ENCODE peak calls at places on chromosomes 4 and X, in seven cellular contexts. Z, O, N, J, F, T and P are unnamed samples.
A peak's percentile ranks its signal among the peaks of the same experiment; 100 is the strongest.

GRCh38 chrX:28668303-28668702 is 81.1 kb downstream of the IL1RAPL1 start:
- DNase-seq in Z (no peak), O (no peak), N (no peak), J (no peak), F (no peak), T (no peak), P (no peak)

GRCh38 chrX:137428777-137429564 is 137.0 kb upstream of the ZIC3 start:
- DNase-seq in Z (no peak), O (no peak), N (no peak), J (no peak), F (peak; percentile 69), T (no peak), P (no peak)

GRCh38 chr4:15653864-15654391 is 1.2 kb downstream of the FBXL5 start:
- DNase-seq in Z (peak; percentile 64), O (no peak), N (no peak), J (no peak), F (peak; percentile 50), T (no peak), P (no peak)

GRCh38 chr4:85125688-85126087 is 159.2 kb upstream of the WDFY3 start:
- DNase-seq in Z (no peak), O (no peak), N (no peak), J (no peak), F (no peak), T (no peak), P (no peak)

GRCh38 chr4:109072595-109072994 is 229.9 kb downstream of the COL25A1 start:
- DNase-seq in Z (no peak), O (no peak), N (no peak), J (no peak), F (no peak), T (no peak), P (no peak)

GRCh38 chr4:140296335-140296753 is 77.1 kb upstream of the SCOC start:
- DNase-seq in Z (no peak), O (no peak), N (peak; percentile 77), J (no peak), F (no peak), T (peak; percentile 36), P (no peak)

GRCh38 chrX:83501540-83501939 is 6.5 kb upstream of the POU3F4 start:
- DNase-seq in Z (no peak), O (no peak), N (no peak), J (no peak), F (peak; percentile 6), T (no peak), P (no peak)

GRCh38 chr4:41216294-41217019 is 2.1 kb upstream of the APBB2 start:
- DNase-seq in Z (peak; percentile 91), O (no peak), N (no peak), J (peak; percentile 89), F (peak; percentile 87), T (peak; percentile 81), P (peak; percentile 41)

GRCh38 chr4:54726907-54727306 is 69.2 kb downstream of the KIT start:
- DNase-seq in Z (no peak), O (no peak), N (no peak), J (no peak), F (peak; percentile 38), T (no peak), P (no peak)

GRCh38 chrX:121642415-121642814 is 595.0 kb downstream of the GLUD2 start:
- DNase-seq in Z (no peak), O (no peak), N (no peak), J (no peak), F (no peak), T (no peak), P (no peak)

GRCh38 chrX:132208422-132208821 is 10.8 kb downstream of the RAP2C start:
- DNase-seq in Z (no peak), O (no peak), N (no peak), J (no peak), F (no peak), T (no peak), P (no peak)

GRCh38 chrX:154333116-154333515 is 37.5 kb downstream of the TKTL1 start:
- DNase-seq in Z (no peak), O (no peak), N (no peak), J (no peak), F (no peak), T (no peak), P (no peak)

GRCh38 chrX:154334496-154334895 is 38.9 kb downstream of the TKTL1 start:
- DNase-seq in Z (no peak), O (no peak), N (no peak), J (no peak), F (no peak), T (no peak), P (no peak)

GRCh38 chrX:154332561-154332960 is 37.0 kb downstream of the TKTL1 start:
- DNase-seq in Z (no peak), O (no peak), N (no peak), J (no peak), F (no peak), T (no peak), P (no peak)

GRCh38 chrX:154329284-154329683 is 33.7 kb downstream of the TKTL1 start:
- DNase-seq in Z (no peak), O (no peak), N (no peak), J (no peak), F (no peak), T (no peak), P (no peak)

GRCh38 chrX:154333837-154334271 is 38.3 kb downstream of the TKTL1 start:
- DNase-seq in Z (peak; percentile 74), O (no peak), N (no peak), J (no peak), F (no peak), T (no peak), P (no peak)
- H3K27ac ChIP-seq in Z (peak overlapping the region; percentile 75), O (no peak overlapping the region), N (no peak overlapping the region), J (no peak overlapping the region), F (no peak overlapping the region), T (no peak overlapping the region), P (no peak overlapping the region)

GRCh38 chr4:77196866-77197265 is 39.9 kb downstream of the CCNG2 start:
- DNase-seq in Z (no peak), O (no peak), N (no peak), J (no peak), F (no peak), T (no peak), P (no peak)
- H3K27ac ChIP-seq in Z (no peak overlapping the region), O (no peak overlapping the region), N (no peak overlapping the region), J (no peak overlapping the region), F (no peak overlapping the region), T (no peak overlapping the region), P (no peak overlapping the region)

DNA sequence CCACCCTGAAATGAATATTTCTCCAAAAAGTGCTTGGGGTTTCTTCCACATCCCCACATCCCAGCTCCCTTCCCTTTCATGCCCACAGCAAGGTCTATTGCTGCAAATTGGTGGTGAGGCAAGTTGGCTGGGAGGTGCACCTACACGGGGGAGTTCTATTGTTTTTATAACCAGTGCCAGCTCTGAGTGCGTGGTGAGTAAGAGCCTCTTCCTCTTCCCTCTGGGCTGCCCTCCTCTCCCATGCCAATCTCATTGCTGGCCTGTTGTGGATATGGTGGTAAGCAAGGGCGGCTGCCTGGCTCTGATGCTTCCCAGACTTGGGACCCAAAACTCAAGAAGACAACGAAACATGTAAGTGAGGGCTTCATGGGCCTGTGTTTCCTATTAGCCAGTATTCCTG is 204.3 kb downstream of the SHROOM3 start:
- DNase-seq in Z (no peak), O (no peak), N (no peak), J (no peak), F (no peak), T (no peak), P (no peak)
- H3K27ac ChIP-seq in Z (no peak overlapping the region), O (no peak overlapping the region), N (no peak overlapping the region), J (no peak overlapping the region), F (no peak overlapping the region), T (no peak overlapping the region), P (no peak overlapping the region)

GRCh38 chrX:68944211-68944610 is 115.4 kb downstream of the EFNB1 start:
- DNase-seq in Z (no peak), O (no peak), N (no peak), J (no peak), F (no peak), T (no peak), P (no peak)

GRCh38 chrX:68945081-68945602 is 116.3 kb downstream of the EFNB1 start:
- DNase-seq in Z (no peak), O (no peak), N (no peak), J (no peak), F (no peak), T (no peak), P (no peak)

GRCh38 chrX:68947882-68948605 is 119.2 kb downstream of the EFNB1 start:
- DNase-seq in Z (no peak), O (no peak), N (no peak), J (no peak), F (no peak), T (no peak), P (no peak)

GRCh38 chrX:68942797-68943196 is 114.0 kb downstream of the EFNB1 start:
- DNase-seq in Z (no peak), O (no peak), N (no peak), J (no peak), F (no peak), T (no peak), P (no peak)

GRCh38 chrX:68945603-68946228 is 116.9 kb downstream of the EFNB1 start:
- DNase-seq in Z (no peak), O (no peak), N (no peak), J (no peak), F (peak; percentile 52), T (no peak), P (no peak)
- H3K27ac ChIP-seq in Z (no peak overlapping the region), O (no peak overlapping the region), N (no peak overlapping the region), J (no peak overlapping the region), F (no peak overlapping the region), T (no peak overlapping the region), P (no peak overlapping the region)

DNA sequence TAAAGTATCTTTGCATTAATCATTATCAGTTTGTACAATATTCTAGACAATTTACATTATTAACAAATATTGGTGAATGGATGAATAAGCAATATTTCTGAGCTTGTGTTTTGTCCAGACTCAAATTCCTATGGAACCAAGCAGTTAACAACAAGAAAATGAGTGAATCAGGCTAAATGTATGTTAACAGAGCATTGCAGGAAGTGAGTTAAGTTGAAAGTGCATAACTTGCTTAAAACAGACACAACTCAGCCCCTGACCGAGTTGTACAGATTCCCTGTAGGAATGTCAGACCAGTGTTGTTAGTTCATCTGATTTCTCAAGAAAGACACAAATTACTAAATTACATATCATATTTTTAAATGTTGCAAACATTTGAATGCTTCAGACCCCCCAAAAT is 23.7 kb upstream of the CSN1S1 start:
- DNase-seq in Z (no peak), O (no peak), N (no peak), J (no peak), F (no peak), T (no peak), P (no peak)
- H3K27ac ChIP-seq in Z (no peak overlapping the region), O (no peak overlapping the region), N (no peak overlapping the region), J (no peak overlapping the region), F (no peak overlapping the region), T (no peak overlapping the region), P (no peak overlapping the region)

GRCh38 chr4:2487632-2488031 is 18.7 kb downstream of the RNF4 start:
- DNase-seq in Z (no peak), O (no peak), N (no peak), J (no peak), F (no peak), T (no peak), P (no peak)
- H3K27ac ChIP-seq in Z (no peak overlapping the region), O (no peak overlapping the region), N (no peak overlapping the region), J (no peak overlapping the region), F (no peak overlapping the region), T (no peak overlapping the region), P (no peak overlapping the region)

DNA sequence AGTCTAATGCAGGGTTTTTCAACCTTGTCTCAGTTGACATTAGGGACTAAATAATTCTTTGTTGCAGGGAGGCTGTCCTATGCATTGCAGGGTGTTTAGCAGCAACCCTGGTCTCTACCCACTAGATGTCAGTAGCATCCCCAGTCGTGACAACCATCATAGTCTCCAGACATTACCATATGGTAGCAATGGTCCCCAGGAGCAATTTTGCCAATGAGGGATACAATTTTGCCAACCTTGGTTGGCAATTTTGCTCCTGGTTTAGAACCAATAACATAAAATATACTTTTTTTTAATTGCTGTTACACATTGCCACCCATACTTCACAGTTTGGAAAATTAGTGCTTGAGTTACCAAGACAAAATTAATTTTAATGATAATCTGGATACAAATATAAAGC is 6.0 kb downstream of the EREG start:
- DNase-seq in Z (peak; percentile 30), O (no peak), N (no peak), J (no peak), F (peak; percentile 82), T (peak; percentile 20), P (peak; percentile 3)
- H3K27ac ChIP-seq in Z (no peak overlapping the region), O (no peak overlapping the region), N (no peak overlapping the region), J (no peak overlapping the region), F (no peak overlapping the region), T (peak overlapping the region; percentile 79), P (no peak overlapping the region)